ENCODE peak calls at places on chromosomes 11 and 22, in seven cellular contexts. F is GM12892; G is T-helper 9 cell; X is H1; W is left cardiac atrium; Q is activated CD4-positive, CD25-positive, alpha-beta regulatory T cell; Z is stimulated activated CD8-positive, alpha-beta memory T cell treated with anti-CD3 and anti-CD28 coated beads, Interleukin-15, amount 100 ng/mL, for 4 hours. N is an unnamed sample.

GRCh38 chr11:19576903-19577302 is 135.7 kb upstream of the NAV2 start:
- DNase-seq in G (no peak), Z (no peak), F (no peak), W (no peak), Q (no peak), X (no peak), N (no peak)

GRCh38 chr11:16012125-16012751 is 344.1 kb downstream of the SOX6 start:
- DNase-seq in X (no peak), Z (no peak), G (no peak), Q (no peak), F (no peak), W (no peak), N (no peak)

GRCh38 chr11:8297781-8298440 is 34.2 kb upstream of the LMO1 start:
- DNase-seq in Z (no peak), X (no peak), G (no peak), F (no peak), W (no peak), Q (no peak), N (no peak)

GRCh38 chr11:10876168-10876567 is 18.3 kb upstream of the ZBED5 start:
- DNase-seq in F (no peak), Z (no peak), Q (no peak), X (no peak), G (no peak), W (no peak), N (no peak)

GRCh38 chr11:76649964-76650363 is 20.6 kb downstream of the LRRC32 start:
- DNase-seq in Z (no peak), W (no peak), Q (no peak), G (no peak), F (no peak), X (no peak), N (no peak)

GRCh38 chr22:32416556-32417085 is 4.6 kb upstream of the RTCB start:
- DNase-seq in Z (no peak), W (no peak), Q (no peak), G (no peak), X (no peak), F (no peak), N (no peak)

GRCh38 chr11:33624082-33624481 is 76.5 kb downstream of the C11orf91 start:
- DNase-seq in Z (no peak), G (no peak), W (no peak), X (no peak), Q (no peak), F (no peak), N (no peak)

GRCh38 chr22:45688606-45689080 is 17.0 kb downstream of the ATXN10 start:
- DNase-seq in Z (no peak), F (no peak), G (no peak), Q (no peak), X (no peak), W (no peak), N (no peak)

GRCh38 chr22:46547179-46547882 is 9.9 kb upstream of the CELSR1 start:
- DNase-seq in Z (no peak), G (no peak), W (peak; percentile 66), Q (no peak), X (no peak), F (no peak), N (no peak)

GRCh38 chr11:69691449-69691848 is 12.4 kb downstream of the FGF19 start:
- DNase-seq in F (no peak), Q (no peak), G (no peak), X (no peak), W (no peak), Z (no peak), N (no peak)

GRCh38 chr11:17801166-17801565 is 66.6 kb downstream of the KCNC1 start:
- DNase-seq in X (peak; percentile 38), F (no peak), Z (no peak), W (no peak), G (no peak), Q (no peak), N (no peak)

GRCh38 chr11:33775832-33776231 is 1.5 kb upstream of the FBXO3 start:
- DNase-seq in Q (no peak), Z (no peak), G (no peak), F (no peak), W (no peak), X (no peak), N (no peak)

GRCh38 chr22:47553436-47553835 is 791.0 kb downstream of the TBC1D22A start:
- DNase-seq in Q (no peak), G (no peak), X (no peak), W (no peak), F (no peak), Z (no peak), N (no peak)

GRCh38 chr11:82757660-82758301 is 24.1 kb upstream of the FAM181B start:
- DNase-seq in X (no peak), Q (no peak), Z (no peak), F (no peak), W (no peak), G (no peak), N (no peak)

GRCh38 chr22:45235101-45235777 is 5.5 kb downstream of the KIAA0930 start:
- DNase-seq in W (no peak), X (no peak), Q (no peak), Z (no peak), F (peak; percentile 87), G (no peak), N (peak; percentile 38)

GRCh38 chr11:128061321-128061871 is 526.0 kb downstream of the ETS1 start:
- DNase-seq in Z (no peak), Q (no peak), W (no peak), F (no peak), G (no peak), X (no peak), N (no peak)

GRCh38 chr11:8671242-8671641 is 11.2 kb downstream of the TRIM66 start:
- DNase-seq in F (no peak), G (no peak), Z (no peak), W (peak; percentile 64), Q (no peak), X (peak; percentile 77), N (peak; percentile 49)

GRCh38 chr22:49039625-49040024 is 788.0 kb downstream of the BRD1 start:
- DNase-seq in Z (no peak), W (no peak), F (no peak), G (no peak), Q (no peak), X (no peak), N (no peak)

GRCh38 chr11:6548121-6548520 is 51.0 kb downstream of the DNHD1 start:
- DNase-seq in G (no peak), Q (no peak), Z (no peak), F (no peak), W (no peak), X (no peak), N (no peak)

GRCh38 chr11:129018991-129019390 is 76.3 kb upstream of the TP53AIP1 start:
- DNase-seq in W (no peak), F (no peak), Q (no peak), X (no peak), Z (no peak), G (no peak), N (no peak)

GRCh38 chr11:69475866-69476714 is 5.4 kb upstream of the LINC01488 start:
- DNase-seq in F (no peak), X (peak; percentile 34), W (peak; percentile 15), Z (no peak), G (no peak), Q (no peak), N (no peak)

GRCh38 chr22:17754233-17754925 is 19.9 kb downstream of the BID start:
- DNase-seq in Z (no peak), W (no peak), G (no peak), Q (no peak), X (no peak), F (no peak), N (no peak)

GRCh38 chr11:118015385-118015841 is 29.2 kb downstream of the IL10RA start:
- DNase-seq in Z (no peak), G (no peak), X (no peak), W (no peak), F (no peak), Q (no peak), N (no peak)

N was measured in amygdala.